ENCODE peak calls at places on chromosomes 4 and X, in nine cellular contexts. One of them, this sample, is unnamed.

GRCh38 chr4:184231573-184231972 is 13.9 kb upstream of the ENPP6 start:
- DNase-seq in OCI-LY7: no peak
- DNase-seq in PC-3: no peak
- DNase-seq in neural progenitor cell: no peak
- DNase-seq in GM23338: no peak
- DNase-seq in HCT116: no peak
- DNase-seq in MM.1S: no peak
- DNase-seq in GM23248: no peak
- DNase-seq in SK-N-SH: no peak
- DNase-seq in this sample: no peak

GRCh38 chrX:22627576-22627975 is 354.9 kb downstream of the CBLL2 start:
- DNase-seq in OCI-LY7: no peak
- DNase-seq in HCT116: no peak
- DNase-seq in GM23338: no peak
- DNase-seq in neural progenitor cell: no peak
- DNase-seq in GM23248: no peak
- DNase-seq in SK-N-SH: no peak
- DNase-seq in MM.1S: no peak
- DNase-seq in PC-3: no peak
- DNase-seq in this sample: no peak

GRCh38 chrX:68354869-68355628 is 78.2 kb downstream of the OPHN1 start:
- DNase-seq in HCT116: no peak
- DNase-seq in neural progenitor cell: no peak
- DNase-seq in GM23248: peak; percentile 13
- DNase-seq in GM23338: no peak
- DNase-seq in PC-3: peak; percentile 54
- DNase-seq in OCI-LY7: no peak
- DNase-seq in SK-N-SH: no peak
- DNase-seq in MM.1S: no peak
- DNase-seq in this sample: no peak

GRCh38 chr4:163372035-163372434 is 28.3 kb downstream of the NPY5R start:
- DNase-seq in neural progenitor cell: no peak
- DNase-seq in PC-3: no peak
- DNase-seq in SK-N-SH: no peak
- DNase-seq in HCT116: no peak
- DNase-seq in OCI-LY7: no peak
- DNase-seq in MM.1S: no peak
- DNase-seq in GM23338: peak; percentile 15
- DNase-seq in GM23248: no peak
- DNase-seq in this sample: no peak

GRCh38 chr4:154485127-154485773 is 6.3 kb downstream of the DCHS2 start:
- DNase-seq in GM23338: no peak
- DNase-seq in neural progenitor cell: no peak
- DNase-seq in OCI-LY7: peak; percentile 5
- DNase-seq in MM.1S: no peak
- DNase-seq in SK-N-SH: no peak
- DNase-seq in PC-3: no peak
- DNase-seq in GM23248: no peak
- DNase-seq in HCT116: no peak
- DNase-seq in this sample: no peak

GRCh38 chrX:71618303-71618721 is at the start of gene CXCR3:
- DNase-seq in GM23248: no peak
- DNase-seq in PC-3: no peak
- DNase-seq in neural progenitor cell: no peak
- DNase-seq in GM23338: no peak
- DNase-seq in OCI-LY7: peak; percentile 59
- DNase-seq in HCT116: no peak
- DNase-seq in SK-N-SH: no peak
- DNase-seq in MM.1S: peak; percentile 88
- DNase-seq in this sample: no peak

GRCh38 chr4:13918110-13918509 is 290.6 kb upstream of the BOD1L1 start:
- DNase-seq in neural progenitor cell: no peak
- DNase-seq in OCI-LY7: no peak
- DNase-seq in PC-3: peak; percentile 52
- DNase-seq in GM23338: no peak
- DNase-seq in HCT116: no peak
- DNase-seq in SK-N-SH: no peak
- DNase-seq in GM23248: peak; percentile 99
- DNase-seq in MM.1S: no peak
- DNase-seq in this sample: peak; percentile 48

GRCh38 chrX:130994671-130995070 is 63.5 kb upstream of the ARHGAP36 start:
- DNase-seq in neural progenitor cell: peak; percentile 58
- DNase-seq in GM23338: peak; percentile 61
- DNase-seq in SK-N-SH: peak; percentile 30
- DNase-seq in OCI-LY7: peak; percentile 22
- DNase-seq in HCT116: no peak
- DNase-seq in PC-3: peak; percentile 40
- DNase-seq in MM.1S: peak; percentile 43
- DNase-seq in GM23248: peak; percentile 41
- DNase-seq in this sample: peak; percentile 46

GRCh38 chr4:12987284-12987683 is 496.9 kb downstream of the RAB28 start:
- DNase-seq in GM23338: no peak
- DNase-seq in PC-3: no peak
- DNase-seq in SK-N-SH: no peak
- DNase-seq in OCI-LY7: no peak
- DNase-seq in GM23248: no peak
- DNase-seq in neural progenitor cell: no peak
- DNase-seq in HCT116: no peak
- DNase-seq in MM.1S: peak; percentile 80
- DNase-seq in this sample: no peak

GRCh38 chrX:137164329-137164728 is 130.5 kb upstream of the GPR101 start:
- DNase-seq in GM23248: no peak
- DNase-seq in PC-3: no peak
- DNase-seq in SK-N-SH: no peak
- DNase-seq in MM.1S: no peak
- DNase-seq in OCI-LY7: no peak
- DNase-seq in neural progenitor cell: no peak
- DNase-seq in HCT116: no peak
- DNase-seq in GM23338: no peak
- DNase-seq in this sample: no peak

GRCh38 chr4:89356086-89356485 is 48.5 kb upstream of the GPRIN3 start:
- DNase-seq in SK-N-SH: no peak
- DNase-seq in OCI-LY7: no peak
- DNase-seq in HCT116: no peak
- DNase-seq in MM.1S: no peak
- DNase-seq in neural progenitor cell: no peak
- DNase-seq in GM23248: no peak
- DNase-seq in PC-3: no peak
- DNase-seq in GM23338: no peak
- DNase-seq in this sample: no peak

GRCh38 chr4:165684177-165684870 is 188.7 kb upstream of the TLL1 start:
- DNase-seq in OCI-LY7: no peak
- DNase-seq in PC-3: peak; percentile 90
- DNase-seq in GM23338: no peak
- DNase-seq in MM.1S: no peak
- DNase-seq in neural progenitor cell: no peak
- DNase-seq in HCT116: no peak
- DNase-seq in SK-N-SH: no peak
- DNase-seq in GM23248: peak; percentile 46
- DNase-seq in this sample: no peak

GRCh38 chrX:87728024-87728423 is 210.4 kb downstream of the KLHL4 start:
- DNase-seq in HCT116: no peak
- DNase-seq in MM.1S: no peak
- DNase-seq in GM23248: no peak
- DNase-seq in PC-3: no peak
- DNase-seq in neural progenitor cell: no peak
- DNase-seq in GM23338: no peak
- DNase-seq in SK-N-SH: no peak
- DNase-seq in OCI-LY7: no peak
- DNase-seq in this sample: no peak

GRCh38 chrX:9148626-9149385 is 114.9 kb upstream of the FAM9B start:
- DNase-seq in SK-N-SH: no peak
- DNase-seq in GM23248: peak; percentile 77
- DNase-seq in MM.1S: no peak
- DNase-seq in GM23338: peak; percentile 66
- DNase-seq in HCT116: no peak
- DNase-seq in PC-3: peak; percentile 76
- DNase-seq in OCI-LY7: no peak
- DNase-seq in neural progenitor cell: peak; percentile 20
- DNase-seq in this sample: no peak

GRCh38 chr4:128573781-128574508 is 235.6 kb upstream of the JADE1 start:
- DNase-seq in SK-N-SH: no peak
- DNase-seq in MM.1S: no peak
- DNase-seq in HCT116: no peak
- DNase-seq in neural progenitor cell: no peak
- DNase-seq in GM23338: peak; percentile 35
- DNase-seq in PC-3: peak; percentile 19
- DNase-seq in OCI-LY7: no peak
- DNase-seq in GM23248: peak; percentile 89
- DNase-seq in this sample: peak; percentile 46

GRCh38 chrX:338281-338835 is 19.8 kb upstream of the GTPBP6 start:
- DNase-seq in OCI-LY7: no peak
- DNase-seq in GM23248: no peak
- DNase-seq in GM23338: no peak
- DNase-seq in SK-N-SH: no peak
- DNase-seq in HCT116: no peak
- DNase-seq in PC-3: no peak
- DNase-seq in MM.1S: no peak
- DNase-seq in neural progenitor cell: no peak
- DNase-seq in this sample: no peak

GRCh38 chr4:80434238-80434637 is 98.7 kb downstream of the CFAP299 start:
- DNase-seq in HCT116: no peak
- DNase-seq in PC-3: peak; percentile 39
- DNase-seq in OCI-LY7: peak; percentile 29
- DNase-seq in neural progenitor cell: no peak
- DNase-seq in SK-N-SH: no peak
- DNase-seq in GM23248: peak; percentile 30
- DNase-seq in MM.1S: no peak
- DNase-seq in GM23338: peak; percentile 22
- DNase-seq in this sample: no peak

GRCh38 chr4:24885342-24885741 is 27.5 kb downstream of the CCDC149 start:
- DNase-seq in MM.1S: no peak
- DNase-seq in PC-3: no peak
- DNase-seq in neural progenitor cell: no peak
- DNase-seq in GM23248: no peak
- DNase-seq in HCT116: no peak
- DNase-seq in OCI-LY7: no peak
- DNase-seq in SK-N-SH: no peak
- DNase-seq in GM23338: no peak
- DNase-seq in this sample: no peak

GRCh38 chrX:78652971-78653822 is 5.9 kb downstream of the RTL3 start:
- DNase-seq in MM.1S: peak; percentile 15
- DNase-seq in HCT116: no peak
- DNase-seq in GM23338: no peak
- DNase-seq in OCI-LY7: no peak
- DNase-seq in SK-N-SH: no peak
- DNase-seq in PC-3: peak; percentile 88
- DNase-seq in GM23248: peak; percentile 78
- DNase-seq in neural progenitor cell: no peak
- DNase-seq in this sample: no peak
- H3K4me3 ChIP-seq in MM.1S: no peak overlapping the region
- H3K4me3 ChIP-seq in HCT116: no peak overlapping the region
- H3K4me3 ChIP-seq in GM23338: no peak overlapping the region
- H3K4me3 ChIP-seq in OCI-LY7: no peak overlapping the region
- H3K4me3 ChIP-seq in SK-N-SH: peak overlapping the region; percentile 28
- H3K4me3 ChIP-seq in PC-3: peak overlapping the region; percentile 12
- H3K4me3 ChIP-seq in GM23248: no peak overlapping the region
- H3K4me3 ChIP-seq in neural progenitor cell: no peak overlapping the region
- H3K4me3 ChIP-seq in this sample: no peak overlapping the region

GRCh38 chr4:20074450-20074849 is 177.3 kb upstream of the SLIT2 start:
- DNase-seq in MM.1S: no peak
- DNase-seq in GM23338: no peak
- DNase-seq in GM23248: no peak
- DNase-seq in PC-3: peak; percentile 4
- DNase-seq in OCI-LY7: no peak
- DNase-seq in SK-N-SH: no peak
- DNase-seq in neural progenitor cell: no peak
- DNase-seq in HCT116: no peak
- DNase-seq in this sample: peak; percentile 7

GRCh38 chr4:20078644-20079043 is 173.1 kb upstream of the SLIT2 start:
- DNase-seq in OCI-LY7: no peak
- DNase-seq in PC-3: no peak
- DNase-seq in GM23248: no peak
- DNase-seq in MM.1S: no peak
- DNase-seq in SK-N-SH: no peak
- DNase-seq in HCT116: no peak
- DNase-seq in neural progenitor cell: no peak
- DNase-seq in GM23338: peak; percentile 11
- DNase-seq in this sample: no peak

GRCh38 chr4:20075479-20075878 is 176.2 kb upstream of the SLIT2 start:
- DNase-seq in HCT116: no peak
- DNase-seq in GM23338: no peak
- DNase-seq in MM.1S: no peak
- DNase-seq in PC-3: peak; percentile 38
- DNase-seq in SK-N-SH: no peak
- DNase-seq in GM23248: peak; percentile 43
- DNase-seq in neural progenitor cell: no peak
- DNase-seq in OCI-LY7: no peak
- DNase-seq in this sample: no peak
- TF ChIP-seq EZH2phosphoT487 in HCT116: no peak
- TF ChIP-seq EZH2phosphoT487 in GM23338: no peak
- TF ChIP-seq EZH2phosphoT487 in MM.1S: no peak
- TF ChIP-seq EZH2phosphoT487 in PC-3: no peak
- TF ChIP-seq EZH2phosphoT487 in SK-N-SH: no peak
- TF ChIP-seq EZH2phosphoT487 in GM23248: no peak
- TF ChIP-seq EZH2phosphoT487 in neural progenitor cell: no peak
- TF ChIP-seq EZH2phosphoT487 in OCI-LY7: no peak
- TF ChIP-seq EZH2phosphoT487 in this sample: no peak

GRCh38 chr4:182502074-182502473 is 258.9 kb downstream of the TENM3 start:
- DNase-seq in GM23248: no peak
- DNase-seq in HCT116: no peak
- DNase-seq in GM23338: peak; percentile 41
- DNase-seq in PC-3: no peak
- DNase-seq in SK-N-SH: no peak
- DNase-seq in MM.1S: no peak
- DNase-seq in neural progenitor cell: peak; percentile 55
- DNase-seq in OCI-LY7: no peak
- DNase-seq in this sample: no peak

GRCh38 chr4:182507808-182508207 is 264.6 kb downstream of the TENM3 start:
- DNase-seq in SK-N-SH: no peak
- DNase-seq in GM23248: no peak
- DNase-seq in GM23338: peak; percentile 42
- DNase-seq in neural progenitor cell: peak; percentile 20
- DNase-seq in OCI-LY7: no peak
- DNase-seq in HCT116: no peak
- DNase-seq in PC-3: no peak
- DNase-seq in MM.1S: no peak
- DNase-seq in this sample: no peak

GRCh38 chr4:182504440-182504839 is 261.2 kb downstream of the TENM3 start:
- DNase-seq in GM23248: no peak
- DNase-seq in SK-N-SH: no peak
- DNase-seq in OCI-LY7: no peak
- DNase-seq in GM23338: no peak
- DNase-seq in HCT116: no peak
- DNase-seq in MM.1S: no peak
- DNase-seq in neural progenitor cell: no peak
- DNase-seq in PC-3: no peak
- DNase-seq in this sample: no peak
- H3K4me3 ChIP-seq in GM23248: no peak overlapping the region
- H3K4me3 ChIP-seq in SK-N-SH: no peak overlapping the region
- H3K4me3 ChIP-seq in OCI-LY7: no peak overlapping the region
- H3K4me3 ChIP-seq in GM23338: peak overlapping the region; percentile 21
- H3K4me3 ChIP-seq in HCT116: no peak overlapping the region
- H3K4me3 ChIP-seq in MM.1S: no peak overlapping the region
- H3K4me3 ChIP-seq in neural progenitor cell: no peak overlapping the region
- H3K4me3 ChIP-seq in PC-3: no peak overlapping the region
- H3K4me3 ChIP-seq in this sample: no peak overlapping the region

DNA sequence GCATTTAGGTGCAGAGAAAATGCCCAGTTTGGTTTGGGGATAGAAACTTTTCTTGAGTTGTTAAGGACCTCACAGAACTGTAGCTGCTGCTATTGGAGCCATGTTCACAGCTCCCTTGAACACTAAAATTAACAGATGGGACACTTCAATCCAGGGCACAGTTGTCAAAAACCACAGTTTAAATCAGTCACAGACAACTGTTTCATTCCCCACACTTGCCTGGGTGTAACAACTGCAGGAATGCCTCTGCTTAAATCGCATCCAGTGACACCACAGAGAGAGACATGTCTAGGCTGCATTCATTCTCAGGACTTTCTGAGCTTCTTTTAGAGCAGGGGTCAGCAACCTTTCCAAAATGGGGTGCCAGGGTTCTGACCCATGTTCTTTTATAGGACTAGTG is 12.7 kb upstream of the CAPN6 start:
- DNase-seq in OCI-LY7: no peak
- DNase-seq in MM.1S: no peak
- DNase-seq in HCT116: no peak
- DNase-seq in PC-3: no peak
- DNase-seq in neural progenitor cell: no peak
- DNase-seq in GM23248: no peak
- DNase-seq in SK-N-SH: no peak
- DNase-seq in GM23338: no peak
- DNase-seq in this sample: no peak
- TF ChIP-seq EZH2phosphoT487 in OCI-LY7: no peak
- TF ChIP-seq EZH2phosphoT487 in MM.1S: no peak
- TF ChIP-seq EZH2phosphoT487 in HCT116: no peak
- TF ChIP-seq EZH2phosphoT487 in PC-3: no peak
- TF ChIP-seq EZH2phosphoT487 in neural progenitor cell: no peak
- TF ChIP-seq EZH2phosphoT487 in GM23248: no peak
- TF ChIP-seq EZH2phosphoT487 in SK-N-SH: no peak
- TF ChIP-seq EZH2phosphoT487 in GM23338: no peak
- TF ChIP-seq EZH2phosphoT487 in this sample: no peak

This sample was measured in hepatocyte.